ENCODE peak calls at places on chromosomes 2 and 18, in seven cellular contexts. C, U, K, S, W, P and Z are unnamed samples.

GRCh38 chr2:26215833-26216232 is 28.6 kb downstream of the HADHA start:
- DNase-seq in C (no peak), U (no peak), K (no peak), S (no peak), W (no peak), P (no peak), Z (no peak)

GRCh38 chr2:32926708-32927084 is 20.1 kb upstream of the LTBP1 start:
- DNase-seq in C (peak; percentile 72), U (no peak), K (no peak), S (no peak), W (no peak), P (no peak), Z (no peak)

GRCh38 chr2:240435457-240435954 is at the start of gene GPC1:
- DNase-seq in C (no peak), U (no peak), K (peak; percentile 73), S (peak; percentile 73), W (peak; percentile 62), P (peak; percentile 77), Z (no peak)

GRCh38 chr2:144946263-144946662 is 426.3 kb upstream of the ZEB2 start:
- DNase-seq in C (no peak), U (no peak), K (no peak), S (no peak), W (no peak), P (no peak), Z (no peak)

GRCh38 chr18:26133652-26134051 is at the start of gene PSMA8:
- DNase-seq in C (no peak), U (no peak), K (peak; percentile 16), S (no peak), W (no peak), P (peak; percentile 17), Z (no peak)

GRCh38 chr2:2175381-2176090 is 155.5 kb downstream of the MYT1L start:
- DNase-seq in C (no peak), U (no peak), K (no peak), S (no peak), W (no peak), P (no peak), Z (no peak)

GRCh38 chr18:49768051-49768391 is 45.3 kb downstream of the ACAA2 start:
- DNase-seq in C (peak; percentile 43), U (peak; percentile 40), K (peak; percentile 33), S (peak; percentile 48), W (peak; percentile 63), P (no peak), Z (no peak)

GRCh38 chr2:240921319-240922233 is 15.4 kb downstream of the CROCC2 start:
- DNase-seq in C (peak; percentile 90), U (peak; percentile 48), K (peak; percentile 49), S (no peak), W (peak; percentile 71), P (peak; percentile 64), Z (peak; percentile 78)

GRCh38 chr2:21928292-21928691 is 804.5 kb downstream of the TDRD15 start:
- DNase-seq in C (no peak), U (no peak), K (no peak), S (no peak), W (no peak), P (no peak), Z (no peak)
- TF ChIP-seq CTCF in C (peak; percentile 32), U (peak; percentile 4), K (peak; percentile 36), S (no peak), W (no peak), P (no peak), Z (peak; percentile 36)

DNA sequence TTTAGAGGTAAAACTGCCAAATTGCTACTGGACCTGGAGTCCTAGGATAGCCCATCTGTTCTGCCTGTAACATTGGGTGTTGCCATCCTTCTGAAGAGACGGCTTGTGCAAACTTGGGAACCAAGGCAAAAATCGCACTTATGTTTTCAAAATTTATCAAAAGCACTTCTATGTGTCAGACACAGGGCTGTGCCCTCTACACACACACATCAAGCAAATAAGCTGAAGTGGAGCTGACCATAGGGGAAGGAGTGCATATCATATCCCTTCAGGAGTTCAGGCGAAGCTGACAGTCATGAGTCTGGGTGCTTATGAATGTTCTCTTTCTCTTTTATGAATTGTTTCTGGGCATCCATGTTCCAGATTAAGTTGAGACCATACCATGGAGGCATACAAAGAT is 247.9 kb downstream of the CYRIA start:
- DNase-seq in C (no peak), U (no peak), K (no peak), S (no peak), W (no peak), P (no peak), Z (no peak)
- H3K27me3 ChIP-seq in C (no peaks in the 10 kb centered on the region), U (no peaks in the 10 kb centered on the region), K (no peaks in the 10 kb centered on the region), S (no peaks in the 10 kb centered on the region), W (no peaks in the 10 kb centered on the region), P (no peaks in the 10 kb centered on the region), Z (no peaks in the 10 kb centered on the region)

GRCh38 chr2:70688427-70688826 is 79.6 kb downstream of the ADD2 start:
- DNase-seq in C (no peak), U (no peak), K (no peak), S (no peak), W (no peak), P (no peak), Z (no peak)

GRCh38 chr2:70684846-70685622 is 83.0 kb downstream of the ADD2 start:
- DNase-seq in C (no peak), U (no peak), K (no peak), S (no peak), W (no peak), P (no peak), Z (no peak)

GRCh38 chr2:70687461-70687795 is 80.6 kb downstream of the ADD2 start:
- DNase-seq in C (no peak), U (no peak), K (no peak), S (no peak), W (no peak), P (no peak), Z (no peak)

GRCh38 chr2:70685771-70686171 is 82.2 kb downstream of the ADD2 start:
- DNase-seq in C (no peak), U (no peak), K (no peak), S (no peak), W (no peak), P (no peak), Z (no peak)

GRCh38 chr2:70686577-70687460 is 81.2 kb downstream of the ADD2 start:
- DNase-seq in C (no peak), U (peak; percentile 14), K (peak; percentile 20), S (no peak), W (no peak), P (peak; percentile 55), Z (no peak)
- TF ChIP-seq CTCF in C (peak; percentile 19), U (peak; percentile 81), K (peak; percentile 37), S (no peak), W (no peak), P (no peak), Z (peak; percentile 73)

GRCh38 chr2:60317831-60318230 is 235.6 kb downstream of the BCL11A start:
- DNase-seq in C (no peak), U (no peak), K (no peak), S (no peak), W (no peak), P (no peak), Z (no peak)
- H3K27me3 ChIP-seq in C (peaks cover 8% of the 10 kb centered on the region), U (no peaks in the 10 kb centered on the region), K (peaks cover 5% of the 10 kb centered on the region), S (no peaks in the 10 kb centered on the region), W (peaks cover 15% of the 10 kb centered on the region), P (no peaks in the 10 kb centered on the region), Z (no peaks in the 10 kb centered on the region)

GRCh38 chr2:213627054-213627710 is 342.9 kb downstream of the SPAG16 start:
- DNase-seq in C (no peak), U (no peak), K (no peak), S (no peak), W (no peak), P (no peak), Z (no peak)
- TF ChIP-seq CTCF in C (no peak), U (no peak), K (no peak), S (no peak), W (no peak), P (no peak), Z (no peak)

GRCh38 chr2:467101-467500 is 179.2 kb upstream of the ALKAL2 start:
- DNase-seq in C (no peak), U (no peak), K (no peak), S (no peak), W (no peak), P (no peak), Z (no peak)
- H3K27me3 ChIP-seq in C (no peaks in the 10 kb centered on the region), U (peaks cover 41% of the 10 kb centered on the region), K (peaks cover 97% of the 10 kb centered on the region), S (peaks cover 13% of the 10 kb centered on the region), W (peaks cover 61% of the 10 kb centered on the region), P (peaks cover 25% of the 10 kb centered on the region), Z (no peaks in the 10 kb centered on the region)

GRCh38 chr18:79396431-79397287 is 929 bp downstream of the NFATC1 start:
- DNase-seq in C (no peak), U (no peak), K (peak; percentile 66), S (peak; percentile 53), W (peak; percentile 62), P (no peak), Z (no peak)
- TF ChIP-seq CTCF in C (no peak), U (peak; percentile 64), K (peak; percentile 25), S (peak; percentile 8), W (no peak), P (no peak), Z (peak; percentile 2)

GRCh38 chr2:19124135-19124534 is 234.3 kb downstream of the OSR1 start:
- DNase-seq in C (peak; percentile 66), U (peak; percentile 93), K (no peak), S (no peak), W (no peak), P (no peak), Z (peak; percentile 66)
- H3K27me3 ChIP-seq in C (peaks cover 3% of the 10 kb centered on the region), U (no peaks in the 10 kb centered on the region), K (no peaks in the 10 kb centered on the region), S (no peaks in the 10 kb centered on the region), W (no peaks in the 10 kb centered on the region), P (no peaks in the 10 kb centered on the region), Z (no peaks in the 10 kb centered on the region)

GRCh38 chr2:164913640-164914346 is 41.5 kb downstream of the SLC38A11 start:
- DNase-seq in C (no peak), U (peak; percentile 41), K (no peak), S (no peak), W (no peak), P (no peak), Z (no peak)
- TF ChIP-seq CTCF in C (peak; percentile 30), U (peak; percentile 66), K (peak; percentile 55), S (no peak), W (no peak), P (peak; percentile 67), Z (peak; percentile 33)